ENCODE peak calls at places on chromosomes 11 and 22, in ten cellular contexts. S, U, M, G, Y, O, V, K, R and D are unnamed samples.

GRCh38 chr11:65565624-65566453 is 4.4 kb upstream of the ZNRD2 start:
- DNase-seq in S (peak; percentile 35), U (no peak), M (no peak), G (no peak), Y (peak; percentile 67), O (no peak), V (no peak), K (no peak), R (no peak), D (no peak)

GRCh38 chr22:37555029-37555428 is 5.3 kb upstream of the CDC42EP1 start:
- DNase-seq in S (no peak), U (no peak), M (peak; percentile 2), G (no peak), Y (no peak), O (no peak), V (no peak), K (no peak), R (no peak), D (no peak)

GRCh38 chr11:110989734-110990133 is 255.8 kb upstream of the POU2AF2 start:
- DNase-seq in S (peak; percentile 90), U (no peak), M (no peak), G (no peak), Y (no peak), O (no peak), V (peak; percentile 28), K (no peak), R (no peak), D (no peak)

GRCh38 chr11:130189492-130190210 is 30.1 kb downstream of the ST14 start:
- DNase-seq in S (no peak), U (no peak), M (no peak), G (no peak), Y (no peak), O (no peak), V (no peak), K (no peak), R (peak; percentile 72), D (no peak)

GRCh38 chr11:104653011-104653806 is 245.1 kb downstream of the CASP12 start:
- DNase-seq in S (no peak), U (no peak), M (no peak), G (no peak), Y (no peak), O (no peak), V (no peak), K (no peak), R (no peak), D (no peak)

GRCh38 chr11:43360361-43361032 is 1.8 kb downstream of the TTC17 start:
- DNase-seq in S (peak; percentile 42), U (no peak), M (no peak), G (no peak), Y (no peak), O (no peak), V (no peak), K (no peak), R (no peak), D (no peak)

GRCh38 chr11:31987118-31988005 is 103.5 kb upstream of the RCN1 start:
- DNase-seq in S (no peak), U (no peak), M (no peak), G (no peak), Y (no peak), O (no peak), V (no peak), K (no peak), R (no peak), D (no peak)

GRCh38 chr11:92131289-92131890 is 93.2 kb upstream of the FAT3 start:
- DNase-seq in S (no peak), U (no peak), M (no peak), G (no peak), Y (no peak), O (peak; percentile 70), V (no peak), K (no peak), R (no peak), D (no peak)

GRCh38 chr11:7651700-7652099 is 21.6 kb downstream of the CYB5R2 start:
- DNase-seq in S (no peak), U (no peak), M (no peak), G (peak; percentile 54), Y (no peak), O (no peak), V (no peak), K (no peak), R (no peak), D (no peak)

GRCh38 chr11:119537641-119538253 is 114.8 kb upstream of the THY1 start:
- DNase-seq in S (no peak), U (no peak), M (no peak), G (no peak), Y (no peak), O (no peak), V (no peak), K (no peak), R (no peak), D (no peak)

GRCh38 chr11:126189109-126189929 is 22.1 kb downstream of the RPUSD4 start:
- DNase-seq in S (no peak), U (no peak), M (no peak), G (no peak), Y (no peak), O (no peak), V (no peak), K (no peak), R (no peak), D (no peak)

GRCh38 chr11:126186708-126187481 is 24.6 kb downstream of the RPUSD4 start:
- DNase-seq in S (no peak), U (no peak), M (no peak), G (no peak), Y (no peak), O (no peak), V (no peak), K (no peak), R (no peak), D (no peak)

GRCh38 chr11:126190792-126191191 is 20.7 kb downstream of the RPUSD4 start:
- DNase-seq in S (no peak), U (no peak), M (no peak), G (no peak), Y (no peak), O (no peak), V (no peak), K (no peak), R (no peak), D (no peak)

GRCh38 chr11:126186031-126186698 is 25.3 kb downstream of the RPUSD4 start:
- DNase-seq in S (peak; percentile 9), U (no peak), M (peak; percentile 75), G (peak; percentile 91), Y (no peak), O (no peak), V (peak; percentile 61), K (no peak), R (no peak), D (no peak)

GRCh38 chr11:126188332-126189108 is 22.9 kb downstream of the RPUSD4 start:
- DNase-seq in S (no peak), U (no peak), M (no peak), G (no peak), Y (no peak), O (no peak), V (no peak), K (no peak), R (no peak), D (no peak)
- H3K4me1 ChIP-seq in S (no peaks in the 10 kb centered on the region), U (no peaks in the 10 kb centered on the region), M (no peaks in the 10 kb centered on the region), G (peaks cover 27% of the 10 kb centered on the region), Y (no peaks in the 10 kb centered on the region), O (no peaks in the 10 kb centered on the region), V (peaks cover 9% of the 10 kb centered on the region), K (no peaks in the 10 kb centered on the region), R (peaks cover 8% of the 10 kb centered on the region), D (no peaks in the 10 kb centered on the region)

DNA sequence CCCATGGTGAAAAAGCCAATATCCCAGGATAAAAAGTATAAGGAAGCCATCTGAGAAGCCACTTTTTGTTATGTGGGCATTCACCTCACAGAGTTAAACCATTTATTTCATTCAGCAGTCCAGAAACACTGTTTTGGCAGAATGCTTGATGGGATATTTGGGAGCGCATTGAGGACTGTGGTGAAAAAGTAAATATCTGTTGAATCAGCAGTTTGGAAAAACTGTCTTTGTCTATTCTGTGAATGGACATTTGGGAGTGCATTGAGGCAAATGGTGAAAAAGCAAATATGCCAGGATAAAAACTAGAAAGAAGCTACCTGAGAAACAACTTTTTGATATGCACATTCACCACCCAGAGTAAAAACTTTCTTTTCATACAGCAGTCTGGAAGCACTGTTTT is 276.2 kb upstream of the TRIM48 start:
- DNase-seq in S (no peak), U (no peak), M (no peak), G (no peak), Y (no peak), O (no peak), V (no peak), K (no peak), R (no peak), D (no peak)
- H3K9me3 ChIP-seq in S (no peaks in the 10 kb centered on the region), U (no peaks in the 10 kb centered on the region), M (no peaks in the 10 kb centered on the region), G (peaks cover 9% of the 10 kb centered on the region), Y (no peaks in the 10 kb centered on the region), O (peaks cover 2% of the 10 kb centered on the region), V (no peaks in the 10 kb centered on the region), K (no peaks in the 10 kb centered on the region), R (peaks cover 5% of the 10 kb centered on the region), D (no peaks in the 10 kb centered on the region)

DNA sequence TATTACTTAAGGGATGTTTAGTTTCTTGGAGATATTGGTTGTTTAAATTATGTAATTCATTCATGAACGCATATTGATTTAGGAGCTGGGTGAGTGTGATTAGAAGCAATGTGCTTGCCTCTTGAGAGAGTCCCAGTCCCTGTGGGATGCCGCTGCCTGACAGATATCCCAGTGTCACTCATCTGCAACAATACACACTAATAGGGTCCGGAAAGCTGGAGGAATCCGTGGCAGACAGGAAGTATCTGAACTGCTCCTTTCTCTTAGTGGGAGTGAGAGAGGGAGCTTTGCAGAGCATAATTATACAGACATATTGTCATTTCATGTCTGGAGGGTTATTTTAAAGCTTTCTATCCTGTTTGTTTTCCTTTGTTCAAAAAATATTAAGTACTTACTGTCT is 17.4 kb downstream of the AMOTL1 start:
- DNase-seq in S (no peak), U (no peak), M (no peak), G (no peak), Y (no peak), O (no peak), V (no peak), K (no peak), R (no peak), D (no peak)
- H3K4me1 ChIP-seq in S (peaks cover 25% of the 10 kb centered on the region), U (no peaks in the 10 kb centered on the region), M (peaks cover 19% of the 10 kb centered on the region), G (peaks cover 98% of the 10 kb centered on the region), Y (no peaks in the 10 kb centered on the region), O (peaks cover 8% of the 10 kb centered on the region), V (peaks cover 92% of the 10 kb centered on the region), K (peaks cover 23% of the 10 kb centered on the region), R (no peaks in the 10 kb centered on the region), D (peaks cover 6% of the 10 kb centered on the region)

GRCh38 chr22:47297261-47298016 is 535.0 kb downstream of the TBC1D22A start:
- DNase-seq in S (no peak), U (no peak), M (no peak), G (no peak), Y (no peak), O (no peak), V (no peak), K (no peak), R (no peak), D (no peak)
- H3K9me3 ChIP-seq in S (peaks cover 7% of the 10 kb centered on the region), U (no peaks in the 10 kb centered on the region), M (no peaks in the 10 kb centered on the region), G (no peaks in the 10 kb centered on the region), Y (no peaks in the 10 kb centered on the region), O (no peaks in the 10 kb centered on the region), V (no peaks in the 10 kb centered on the region), K (no peaks in the 10 kb centered on the region), R (no peaks in the 10 kb centered on the region), D (no peaks in the 10 kb centered on the region)

GRCh38 chr11:1157341-1157644 is 460 bp upstream of the MUC5AC start:
- DNase-seq in S (no peak), U (no peak), M (no peak), G (no peak), Y (no peak), O (no peak), V (no peak), K (no peak), R (no peak), D (no peak)
- H3K4me1 ChIP-seq in S (peaks cover 19% of the 10 kb centered on the region), U (peaks cover 5% of the 10 kb centered on the region), M (no peaks in the 10 kb centered on the region), G (no peaks in the 10 kb centered on the region), Y (peaks cover 2% of the 10 kb centered on the region), O (peaks cover 46% of the 10 kb centered on the region), V (no peaks in the 10 kb centered on the region), K (peaks cover 36% of the 10 kb centered on the region), R (no peaks in the 10 kb centered on the region), D (no peaks in the 10 kb centered on the region)

GRCh38 chr11:131737357-131737756 is 366.9 kb downstream of the NTM start:
- DNase-seq in S (no peak), U (no peak), M (no peak), G (no peak), Y (no peak), O (no peak), V (no peak), K (no peak), R (no peak), D (no peak)
- H3K9me3 ChIP-seq in S (no peaks in the 10 kb centered on the region), U (no peaks in the 10 kb centered on the region), M (no peaks in the 10 kb centered on the region), G (no peaks in the 10 kb centered on the region), Y (no peaks in the 10 kb centered on the region), O (no peaks in the 10 kb centered on the region), V (no peaks in the 10 kb centered on the region), K (no peaks in the 10 kb centered on the region), R (no peaks in the 10 kb centered on the region), D (no peaks in the 10 kb centered on the region)